ENCODE peak calls at places on chromosomes 4 and X, in four cellular contexts. F is esophagus squamous epithelium, X is upper lobe of left lung, M is HAP-1. V is an unnamed sample. For H3K9me3, the result is how much of the 10 kb centered on the place peaks cover.

GRCh38 chr4:25021206-25021605 is 9.5 kb downstream of the LGI2 start:
- DNase-seq in F (no peak), X (no peak), M (no peak), V (no peak)

GRCh38 chr4:151948351-151949016 is 187.7 kb upstream of the GATB start:
- DNase-seq in F (no peak), X (no peak), M (no peak), V (no peak)

GRCh38 chr4:1511441-1512041 is 105.3 kb upstream of the NKX1-1 start:
- DNase-seq in F (no peak), X (peak), M (no peak), V (no peak)

GRCh38 chr4:115121351-115122043 is 8.1 kb upstream of the NDST4 start:
- DNase-seq in F (no peak), X (no peak), M (peak), V (no peak)

GRCh38 chrX:102746134-102746584 is 25.6 kb downstream of the GPRASP3 start:
- DNase-seq in F (no peak), X (peak), M (no peak), V (no peak)

GRCh38 chr4:153027879-153028278 is 91.8 kb downstream of the FHDC1 start:
- DNase-seq in F (no peak), X (no peak), M (no peak), V (no peak)

GRCh38 chr4:54228563-54229501 is at the start of gene PDGFRA:
- DNase-seq in F (no peak), X (no peak), M (peak), V (no peak)

GRCh38 chr4:17173300-17173699 is 274.9 kb upstream of the LDB2 start:
- DNase-seq in F (no peak), X (no peak), M (no peak), V (no peak)

GRCh38 chr4:89586864-89587263 is 250.1 kb downstream of the SNCA start:
- DNase-seq in F (no peak), X (no peak), M (peak), V (no peak)

GRCh38 chrX:29553542-29553941 is 661.8 kb upstream of the MAGEB2 start:
- DNase-seq in F (no peak), X (no peak), M (no peak), V (no peak)

GRCh38 chr4:8702020-8702495 is 109.5 kb downstream of the CPZ start:
- DNase-seq in F (no peak), X (no peak), M (no peak), V (no peak)

GRCh38 chrX:8820910-8821527 is 19.8 kb upstream of the FAM9A start:
- DNase-seq in F (no peak), X (no peak), M (no peak), V (no peak)

GRCh38 chr4:145049241-145049640 is 48.8 kb downstream of the ANAPC10 start:
- DNase-seq in F (no peak), X (no peak), M (no peak), V (no peak)

GRCh38 chrX:41481264-41482109 is 34.3 kb downstream of the NYX start:
- DNase-seq in F (no peak), X (no peak), M (peak), V (no peak)

GRCh38 chr4:147313114-147313513 is 167.8 kb upstream of the EDNRA start:
- DNase-seq in F (no peak), X (no peak), M (no peak), V (no peak)

GRCh38 chr4:53767503-53767902 is 176.2 kb upstream of the LNX1 start:
- DNase-seq in F (no peak), X (no peak), M (no peak), V (no peak)

GRCh38 chrX:49269768-49270248 is at the start of gene PPP1R3F:
- DNase-seq in F (no peak), X (peak), M (no peak), V (peak)

GRCh38 chrX:2498781-2499302 is 1.9 kb downstream of the DHRSX start:
- DNase-seq in F (no peak), X (no peak), M (peak), V (no peak)

GRCh38 chr4:141425124-141425523 is 204.4 kb downstream of the ZNF330 start:
- DNase-seq in F (no peak), X (no peak), M (no peak), V (no peak)

GRCh38 chr4:151563194-151563593 is 154.2 kb downstream of the FHIP1A start:
- DNase-seq in F (no peak), X (no peak), M (no peak), V (no peak)

GRCh38 chr4:147312376-147313046 is 168.4 kb upstream of the EDNRA start:
- DNase-seq in F (no peak), X (no peak), M (no peak), V (no peak)

GRCh38 chr4:7328913-7329638 is 105.7 kb downstream of the PSAPL1 start:
- DNase-seq in F (no peak), X (no peak), M (no peak), V (no peak)

GRCh38 chr4:11424000-11424399 is 4.7 kb downstream of the HS3ST1 start:
- DNase-seq in F (no peak), X (no peak), M (no peak), V (no peak)

GRCh38 chr4:1495416-1496115 is 89.3 kb upstream of the NKX1-1 start:
- DNase-seq in F (no peak), X (peak), M (no peak), V (no peak)

GRCh38 chr4:99816611-99817309 is at the start of gene DAPP1:
- DNase-seq in F (peak), X (no peak), M (no peak), V (peak)

GRCh38 chr4:8315343-8316250 is 46.0 kb downstream of the HTRA3 start:
- DNase-seq in F (no peak), X (peak), M (no peak), V (no peak)

GRCh38 chr4:123017636-123018390 is 95.4 kb upstream of the NUDT6 start:
- DNase-seq in F (no peak), X (no peak), M (no peak), V (no peak)

GRCh38 chr4:23135792-23136645 is 443.3 kb downstream of the GBA3 start:
- DNase-seq in F (no peak), X (no peak), M (peak), V (no peak)

GRCh38 chr4:55386073-55386472 is 9.7 kb upstream of the TMEM165 start:
- DNase-seq in F (no peak), X (no peak), M (peak), V (no peak)

GRCh38 chr4:86060341-86060740 is 299.5 kb downstream of the MAPK10 start:
- DNase-seq in F (no peak), X (no peak), M (no peak), V (no peak)

GRCh38 chrX:2614911-2615310 is 76.2 kb upstream of the CD99 start:
- DNase-seq in F (no peak), X (no peak), M (peak), V (no peak)

GRCh38 chr4:52421811-52422213 is 237.3 kb downstream of the USP46 start:
- DNase-seq in F (no peak), X (no peak), M (no peak), V (no peak)

GRCh38 chr4:7158991-7159390 is 33.3 kb upstream of the SORCS2 start:
- DNase-seq in F (no peak), X (no peak), M (no peak), V (no peak)

GRCh38 chr4:7323461-7323871 is 111.3 kb downstream of the PSAPL1 start:
- DNase-seq in F (no peak), X (no peak), M (no peak), V (no peak)

GRCh38 chr4:153520871-153521329 is 54.7 kb downstream of the TMEM131L start:
- DNase-seq in F (no peak), X (no peak), M (no peak), V (no peak)

GRCh38 chr4:177251237-177251636 is 58.4 kb upstream of the NEIL3 start:
- DNase-seq in F (no peak), X (no peak), M (no peak), V (no peak)

GRCh38 chrX:1224954-1225353 is 12.5 kb upstream of the CRLF2 start:
- DNase-seq in F (no peak), X (no peak), M (no peak), V (no peak)

GRCh38 chr4:15712214-15712613 is 9.3 kb downstream of the BST1 start:
- DNase-seq in F (no peak), X (no peak), M (no peak), V (no peak)

GRCh38 chr4:129064717-129065116 is 28.6 kb downstream of the SCLT1 start:
- DNase-seq in F (no peak), X (no peak), M (no peak), V (no peak)

GRCh38 chr4:129062580-129062979 is 30.8 kb downstream of the SCLT1 start:
- DNase-seq in F (no peak), X (no peak), M (no peak), V (no peak)

GRCh38 chr4:129059028-129059427 is 34.3 kb downstream of the SCLT1 start:
- DNase-seq in F (no peak), X (no peak), M (no peak), V (no peak)

GRCh38 chr4:129063640-129064039 is 29.7 kb downstream of the SCLT1 start:
- DNase-seq in F (no peak), X (no peak), M (no peak), V (no peak)
- H3K9me3 ChIP-seq in F (under half), X (half or more), M (under half), V (under half)

GRCh38 chrX:81875800-81876199 is 673.9 kb downstream of the SH3BGRL start:
- DNase-seq in F (no peak), X (no peak), M (no peak), V (no peak)
- H3K9me3 ChIP-seq in F (under half), X (under half), M (under half), V (under half)

DNA sequence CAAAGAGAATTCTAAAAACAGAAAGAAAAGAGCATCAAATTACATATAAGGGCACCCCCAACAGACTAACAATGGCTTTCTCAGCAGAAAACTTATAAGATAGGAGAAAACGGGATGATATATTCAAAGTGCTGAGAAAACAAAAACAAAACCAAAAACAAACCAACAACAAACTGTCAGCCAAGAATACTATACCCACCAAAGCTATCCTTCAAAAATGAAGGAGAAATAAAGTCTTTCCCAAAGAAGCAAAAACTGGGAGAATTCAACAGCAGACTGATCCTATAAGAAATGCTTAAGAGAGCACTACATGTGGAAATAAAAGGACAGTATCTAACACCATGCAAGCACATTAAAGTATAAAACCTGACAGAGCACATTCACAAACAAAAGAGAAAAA is 168.6 kb downstream of the NEK1 start:
- DNase-seq in F (no peak), X (no peak), M (no peak), V (no peak)
- H3K9me3 ChIP-seq in F (under half), X (under half), M (under half), V (under half)

GRCh38 chrX:77143907-77144306 is 303.3 kb upstream of the FGF16 start:
- DNase-seq in F (no peak), X (no peak), M (no peak), V (no peak)
- H3K9me3 ChIP-seq in F (under half), X (under half), M (under half), V (under half)

DNA sequence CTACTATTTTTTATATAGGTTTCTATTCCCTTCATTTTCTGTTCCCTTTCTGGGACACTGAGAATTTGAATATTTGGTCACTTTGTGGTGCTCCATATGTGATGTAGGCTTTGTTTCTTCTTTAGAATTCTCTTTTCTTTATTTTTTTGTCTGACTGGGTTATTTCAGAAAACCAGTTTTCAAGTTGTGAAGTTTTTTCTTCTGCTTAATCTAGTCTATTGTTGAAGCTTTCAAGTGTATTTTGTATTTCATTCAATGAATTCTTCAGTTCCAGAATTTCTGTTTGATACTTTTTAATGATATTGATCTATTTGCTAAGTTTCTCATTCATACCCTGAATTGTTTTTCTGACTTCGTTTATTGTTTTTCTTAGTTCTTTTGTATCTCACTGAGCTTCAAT is 96.2 kb upstream of the HAND2 start:
- DNase-seq in F (no peak), X (no peak), M (no peak), V (no peak)
- H3K9me3 ChIP-seq in F (under half), X (under half), M (under half), V (under half)

GRCh38 chrX:70498129-70498528 is 53.5 kb downstream of the DLG3 start:
- DNase-seq in F (no peak), X (no peak), M (no peak), V (no peak)

GRCh38 chrX:70497026-70497425 is 52.4 kb downstream of the DLG3 start:
- DNase-seq in F (no peak), X (no peak), M (no peak), V (no peak)

GRCh38 chrX:70500826-70501225 is 56.2 kb downstream of the DLG3 start:
- DNase-seq in F (no peak), X (no peak), M (no peak), V (no peak)

GRCh38 chrX:70494441-70494840 is 49.8 kb downstream of the DLG3 start:
- DNase-seq in F (no peak), X (no peak), M (no peak), V (no peak)

GRCh38 chrX:70496491-70496890 is 51.9 kb downstream of the DLG3 start:
- DNase-seq in F (no peak), X (no peak), M (no peak), V (no peak)
- H3K9me3 ChIP-seq in F (under half), X (under half), M (under half), V (under half)

GRCh38 chr4:4810365-4810764 is 49.1 kb upstream of the MSX1 start:
- DNase-seq in F (no peak), X (no peak), M (no peak), V (no peak)
- H3K9me3 ChIP-seq in F (under half), X (under half), M (under half), V (under half)

DNA sequence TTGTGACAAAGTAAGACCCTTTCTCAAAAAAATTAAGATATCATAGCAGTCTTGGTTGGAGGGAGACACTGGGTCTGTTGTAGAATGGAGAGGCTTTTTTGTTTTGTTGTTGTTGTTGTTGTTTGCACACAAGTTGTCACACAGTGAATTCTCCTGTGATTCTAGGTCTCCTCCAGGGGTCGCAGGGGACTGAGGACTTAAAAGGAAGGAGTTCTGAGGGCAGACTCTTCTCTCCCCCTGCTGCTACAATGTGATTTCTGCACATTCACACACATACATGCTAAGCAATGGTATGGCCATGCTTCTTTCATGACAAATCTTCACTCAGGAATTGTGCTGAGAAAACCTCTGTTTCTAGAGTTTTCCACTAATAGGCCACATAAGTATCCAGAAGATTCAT is 71.1 kb downstream of the ZNF732 start:
- DNase-seq in F (no peak), X (no peak), M (no peak), V (no peak)
- H3K9me3 ChIP-seq in F (under half), X (under half), M (under half), V (under half)

DNA sequence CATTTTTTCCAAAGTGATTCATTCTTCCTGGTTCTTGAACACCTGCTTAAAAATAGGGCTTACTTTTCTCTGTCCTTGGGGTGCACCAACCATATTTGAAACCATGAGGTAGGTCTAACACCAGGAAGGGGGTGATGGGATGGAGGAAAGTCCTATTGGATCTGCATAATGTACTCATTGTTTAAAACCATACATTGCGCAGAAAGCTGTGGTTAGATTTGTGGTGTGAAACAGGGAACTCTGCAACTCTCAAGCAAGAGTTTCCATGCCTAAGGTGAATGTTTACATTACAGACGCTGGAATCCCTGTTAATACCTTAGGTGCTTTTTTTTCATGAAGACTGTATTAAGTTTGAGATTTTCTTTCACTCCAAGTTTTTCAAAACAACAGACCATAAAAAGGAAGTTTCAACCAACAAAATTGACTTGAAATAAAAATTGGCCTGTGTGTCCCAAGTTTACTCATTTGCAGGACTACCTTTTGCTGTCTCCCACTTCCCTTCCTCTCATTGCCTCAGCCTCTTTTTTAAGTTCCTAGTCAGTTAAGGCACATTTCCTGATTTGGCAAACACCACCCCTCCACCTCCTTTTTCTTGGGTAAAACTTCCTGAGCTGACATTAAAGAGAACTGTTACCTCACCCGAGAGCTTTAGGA is 48.0 kb upstream of the RBPJ start:
- DNase-seq in F (no peak), X (no peak), M (no peak), V (no peak)
- H3K9me3 ChIP-seq in F (under half), X (under half), M (under half), V (under half)

V was measured in T-helper 17 cell.